ENCODE peak calls at places on chromosomes 16 and 17, in seven cellular contexts. T, C, V, F, Z, D and S are unnamed samples.

GRCh38 chr17:40151414-40151955 is 11.1 kb downstream of the CASC3 start:
- DNase-seq in T (no peak), C (no peak), V (no peak), F (no peak), Z (no peak), D (no peak), S (no peak)

GRCh38 chr16:15518412-15519351 is 84.3 kb downstream of the BMERB1 start:
- DNase-seq in T (no peak), C (no peak), V (no peak), F (no peak), Z (no peak), D (no peak), S (no peak)

GRCh38 chr17:82593590-82594087 is 54.6 kb downstream of the WDR45B start:
- DNase-seq in T (no peak), C (no peak), V (no peak), F (no peak), Z (no peak), D (no peak), S (no peak)

GRCh38 chr17:81518113-81518784 is 5.7 kb upstream of the ACTG1 start:
- DNase-seq in T (no peak), C (no peak), V (no peak), F (peak), Z (no peak), D (no peak), S (no peak)

GRCh38 chr16:74029122-74029805 is 267.4 kb upstream of the PSMD7 start:
- DNase-seq in T (no peak), C (no peak), V (no peak), F (no peak), Z (no peak), D (no peak), S (peak)

GRCh38 chr16:85483424-85483823 is 129.7 kb upstream of the GSE1 start:
- DNase-seq in T (no peak), C (no peak), V (peak), F (no peak), Z (no peak), D (no peak), S (peak)

GRCh38 chr17:21036361-21036881 is 6.4 kb downstream of the USP22 start:
- DNase-seq in T (no peak), C (no peak), V (no peak), F (no peak), Z (no peak), D (no peak), S (no peak)

GRCh38 chr17:36104601-36105000 is 974 bp downstream of the CCL4 start:
- DNase-seq in T (no peak), C (no peak), V (no peak), F (no peak), Z (no peak), D (no peak), S (no peak)

GRCh38 chr17:19706791-19707727 is 9.3 kb downstream of the SLC47A2 start:
- DNase-seq in T (no peak), C (no peak), V (no peak), F (no peak), Z (no peak), D (no peak), S (peak)

GRCh38 chr16:50207652-50208051 is 54.5 kb downstream of the TENT4B start:
- DNase-seq in T (no peak), C (no peak), V (no peak), F (no peak), Z (no peak), D (no peak), S (no peak)

GRCh38 chr16:11546522-11547485 is 39.9 kb downstream of the LITAF start:
- DNase-seq in T (no peak), C (no peak), V (no peak), F (no peak), Z (no peak), D (no peak), S (no peak)

GRCh38 chr17:72725432-72726068 is 366.9 kb downstream of the SLC39A11 start:
- DNase-seq in T (no peak), C (peak), V (peak), F (peak), Z (peak), D (peak), S (peak)

GRCh38 chr16:77744136-77744535 is 21.8 kb downstream of the NUDT7 start:
- DNase-seq in T (no peak), C (no peak), V (no peak), F (no peak), Z (no peak), D (no peak), S (no peak)

GRCh38 chr17:66432558-66432957 is 130.1 kb downstream of the PRKCA start:
- DNase-seq in T (no peak), C (no peak), V (no peak), F (no peak), Z (no peak), D (no peak), S (no peak)

GRCh38 chr17:69055334-69055733 is 5.4 kb downstream of the ABCA9 start:
- DNase-seq in T (no peak), C (no peak), V (no peak), F (no peak), Z (no peak), D (no peak), S (no peak)

GRCh38 chr16:11165894-11166665 is 89.9 kb downstream of the SOCS1 start:
- DNase-seq in T (no peak), C (no peak), V (no peak), F (no peak), Z (no peak), D (no peak), S (no peak)

GRCh38 chr17:4679652-4680051 is 24.3 kb downstream of the PELP1 start:
- DNase-seq in T (no peak), C (no peak), V (no peak), F (peak), Z (no peak), D (no peak), S (no peak)

GRCh38 chr17:80312621-80313135 is 52.0 kb downstream of the RNF213 start:
- DNase-seq in T (no peak), C (no peak), V (no peak), F (no peak), Z (no peak), D (no peak), S (no peak)

GRCh38 chr16:11245988-11246387 is 10.0 kb downstream of the SOCS1 start:
- DNase-seq in T (no peak), C (no peak), V (no peak), F (no peak), Z (no peak), D (no peak), S (no peak)

GRCh38 chr17:59001158-59001814 is 105.4 kb downstream of the TRIM37 start:
- DNase-seq in T (peak), C (no peak), V (no peak), F (peak), Z (peak), D (peak), S (no peak)

GRCh38 chr17:41537990-41538389 is 9.9 kb upstream of the KRT19 start:
- DNase-seq in T (no peak), C (no peak), V (no peak), F (peak), Z (no peak), D (no peak), S (no peak)

GRCh38 chr17:17149520-17150449 is 56.3 kb downstream of the PLD6 start:
- DNase-seq in T (no peak), C (no peak), V (no peak), F (no peak), Z (no peak), D (no peak), S (no peak)

GRCh38 chr16:89629827-89630610 is 16.6 kb downstream of the DPEP1 start:
- DNase-seq in T (no peak), C (no peak), V (no peak), F (peak), Z (no peak), D (no peak), S (no peak)

GRCh38 chr16:27431773-27432599 is 30.0 kb downstream of the IL21R start:
- DNase-seq in T (no peak), C (no peak), V (no peak), F (peak), Z (no peak), D (peak), S (no peak)

GRCh38 chr17:75289832-75290337 is 652 bp upstream of the SLC25A19 start:
- DNase-seq in T (peak), C (no peak), V (no peak), F (peak), Z (peak), D (no peak), S (no peak)